ENCODE peak calls at places on chromosomes 13 and 19, in nine cellular contexts. F is neural progenitor cell; U is PC-9; D is K562; S is cardiac muscle cell; E is CD8-positive, alpha-beta T cell; L is breast epithelium; K is suprapubic skin; N is transverse colon. P is an unnamed sample. For H3K4me1, the result is how much of the 10 kb centered on the place peaks cover.

GRCh38 chr19:13841339-13842293 is 35.3 kb upstream of the NANOS3 start:
- DNase-seq in K (peak), D (no peak), F (no peak), L (peak), N (peak), E (no peak), U (no peak), S (no peak), P (peak)

GRCh38 chr13:87792878-87793277 is 121.7 kb downstream of the SLITRK5 start:
- DNase-seq in N (no peak), D (no peak), E (no peak), U (no peak), S (no peak), L (no peak), K (no peak), F (peak), P (no peak)

GRCh38 chr13:41960195-41960699 is 662 bp downstream of the VWA8 start:
- DNase-seq in D (peak), L (no peak), N (peak), K (no peak), S (peak), F (no peak), E (no peak), U (no peak), P (no peak)

GRCh38 chr13:52405767-52406494 is at the start of gene THSD1:
- DNase-seq in E (no peak), S (no peak), L (no peak), U (no peak), F (peak), D (no peak), N (peak), K (peak), P (peak)

GRCh38 chr19:2554856-2555255 is 78.9 kb downstream of the GADD45B start:
- DNase-seq in S (no peak), F (no peak), N (no peak), K (no peak), U (no peak), D (no peak), L (no peak), E (no peak), P (no peak)

GRCh38 chr13:57666554-57666953 is 35.0 kb downstream of the PCDH17 start:
- DNase-seq in D (no peak), L (no peak), F (peak), E (no peak), N (no peak), U (no peak), K (no peak), S (no peak), P (no peak)

GRCh38 chr19:23343434-23344010 is 51.7 kb downstream of the ZNF91 start:
- DNase-seq in L (no peak), F (no peak), E (no peak), N (no peak), U (no peak), D (no peak), S (no peak), K (no peak), P (no peak)

GRCh38 chr19:50669319-50670101 is 20.3 kb downstream of the C19orf81 start:
- DNase-seq in K (no peak), F (no peak), D (peak), U (no peak), E (peak), N (peak), L (no peak), S (peak), P (no peak)

GRCh38 chr13:79966039-79966438 is 374.9 kb downstream of the SPRY2 start:
- DNase-seq in E (no peak), L (no peak), N (no peak), U (no peak), D (no peak), K (no peak), F (no peak), S (no peak), P (no peak)

GRCh38 chr13:40666905-40667621 is 622 bp upstream of the FOXO1 start:
- DNase-seq in K (peak), N (peak), F (peak), S (peak), D (no peak), U (peak), L (no peak), E (peak), P (no peak)

GRCh38 chr13:102091231-102091630 is 310.6 kb downstream of the FGF14 start:
- DNase-seq in E (no peak), D (no peak), N (no peak), U (no peak), K (no peak), F (peak), L (no peak), S (peak), P (no peak)

GRCh38 chr19:53809518-53810186 is 14.5 kb downstream of the NLRP12 start:
- DNase-seq in D (peak), E (no peak), F (peak), L (no peak), U (no peak), S (no peak), K (no peak), N (no peak), P (no peak)
- TF ChIP-seq CTCF in D (peak), E (no peak), F (peak), L (no peak), U (no peak), S (peak), K (no peak), N (no peak), P (no peak)

GRCh38 chr13:50075619-50076097 is 60.4 kb downstream of the KCNRG start:
- DNase-seq in D (no peak), L (no peak), E (no peak), F (no peak), K (no peak), N (no peak), U (no peak), S (no peak), P (no peak)
- H3K4me1 ChIP-seq in D (under half), L (under half), E (under half), F (under half), K (half or more), N (under half), U (half or more), S (under half), P (half or more)

GRCh38 chr13:109812375-109812774 is 26.0 kb upstream of the IRS2 start:
- DNase-seq in F (no peak), L (no peak), U (no peak), D (no peak), K (no peak), S (no peak), N (no peak), E (no peak), P (no peak)
- TF ChIP-seq CTCF in F (no peak), L (no peak), U (no peak), D (no peak), K (no peak), S (no peak), N (no peak), E (no peak), P (no peak)

DNA sequence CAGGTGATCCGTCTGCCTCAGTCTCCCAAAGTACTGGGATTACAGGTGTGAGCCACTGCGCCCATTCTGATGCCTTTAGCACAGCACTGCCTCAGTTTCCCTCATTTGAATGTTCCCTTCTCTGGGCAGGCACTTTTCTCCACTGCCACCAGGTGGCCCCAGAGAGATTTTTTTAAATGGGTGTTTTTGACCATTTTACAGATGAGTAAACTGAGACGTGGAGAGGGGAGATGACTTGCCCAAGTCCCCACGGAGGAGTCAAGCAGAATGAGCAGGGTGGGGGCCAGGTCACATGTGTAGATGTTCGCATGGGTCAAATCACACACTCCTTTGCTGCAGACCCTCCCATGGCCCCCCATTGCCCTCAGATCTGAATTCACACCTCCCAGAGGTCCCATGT is 3.2 kb upstream of the PDE4C start:
- DNase-seq in U (no peak), F (no peak), D (no peak), L (no peak), K (no peak), N (no peak), E (no peak), S (no peak), P (no peak)
- H3K4me1 ChIP-seq in U (under half), F (under half), D (under half), L (under half), K (under half), N (under half), E (under half), S (under half), P (under half)

GRCh38 chr19:17292301-17293074 is 10.7 kb downstream of the ABHD8 start:
- DNase-seq in S (peak), D (peak), N (peak), U (peak), L (no peak), E (peak), F (peak), K (no peak), P (peak)
- TF ChIP-seq CTCF in S (peak), D (peak), N (peak), U (peak), L (peak), E (peak), F (peak), K (peak), P (peak)

DNA sequence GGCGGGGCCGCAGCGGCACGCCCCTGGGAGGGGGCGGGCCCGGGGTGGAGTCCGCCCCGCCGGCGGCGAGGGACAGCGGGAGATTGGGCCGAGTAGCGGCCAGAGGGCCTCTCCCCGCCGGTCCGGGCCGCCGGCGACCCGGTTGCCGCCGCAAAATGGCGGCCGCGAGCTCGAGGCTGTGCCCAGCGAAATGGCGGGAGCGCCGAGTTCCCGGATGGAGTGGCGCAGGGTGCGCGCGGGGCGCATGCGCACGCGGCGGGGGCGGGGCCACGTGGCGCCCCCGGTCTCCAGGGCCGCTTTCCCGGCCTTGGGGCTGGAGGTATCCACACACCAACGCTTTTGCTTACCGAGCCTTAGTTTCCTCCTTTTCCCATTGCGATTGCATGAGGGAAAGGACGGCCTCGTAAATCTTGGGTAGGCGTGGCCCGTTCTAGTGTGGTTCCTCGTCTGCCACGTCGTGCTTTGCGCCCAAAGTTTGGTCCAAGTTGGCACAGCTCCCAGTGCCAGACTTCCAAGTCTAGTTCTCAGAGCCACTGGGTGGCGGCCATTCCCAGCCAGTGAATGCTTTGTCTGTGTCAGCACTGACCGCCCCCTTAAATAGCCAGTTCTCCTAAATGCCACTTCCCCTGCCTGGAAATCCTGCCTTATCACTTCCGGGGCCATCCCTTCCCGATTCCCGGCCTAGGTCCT is 491 bp downstream of the CIRBP start:
- DNase-seq in N (peak), S (peak), F (peak), L (peak), U (peak), K (peak), E (peak), D (peak), P (no peak)
- H3K4me1 ChIP-seq in N (half or more), S (under half), F (half or more), L (under half), U (half or more), K (half or more), E (half or more), D (half or more), P (under half)

DNA sequence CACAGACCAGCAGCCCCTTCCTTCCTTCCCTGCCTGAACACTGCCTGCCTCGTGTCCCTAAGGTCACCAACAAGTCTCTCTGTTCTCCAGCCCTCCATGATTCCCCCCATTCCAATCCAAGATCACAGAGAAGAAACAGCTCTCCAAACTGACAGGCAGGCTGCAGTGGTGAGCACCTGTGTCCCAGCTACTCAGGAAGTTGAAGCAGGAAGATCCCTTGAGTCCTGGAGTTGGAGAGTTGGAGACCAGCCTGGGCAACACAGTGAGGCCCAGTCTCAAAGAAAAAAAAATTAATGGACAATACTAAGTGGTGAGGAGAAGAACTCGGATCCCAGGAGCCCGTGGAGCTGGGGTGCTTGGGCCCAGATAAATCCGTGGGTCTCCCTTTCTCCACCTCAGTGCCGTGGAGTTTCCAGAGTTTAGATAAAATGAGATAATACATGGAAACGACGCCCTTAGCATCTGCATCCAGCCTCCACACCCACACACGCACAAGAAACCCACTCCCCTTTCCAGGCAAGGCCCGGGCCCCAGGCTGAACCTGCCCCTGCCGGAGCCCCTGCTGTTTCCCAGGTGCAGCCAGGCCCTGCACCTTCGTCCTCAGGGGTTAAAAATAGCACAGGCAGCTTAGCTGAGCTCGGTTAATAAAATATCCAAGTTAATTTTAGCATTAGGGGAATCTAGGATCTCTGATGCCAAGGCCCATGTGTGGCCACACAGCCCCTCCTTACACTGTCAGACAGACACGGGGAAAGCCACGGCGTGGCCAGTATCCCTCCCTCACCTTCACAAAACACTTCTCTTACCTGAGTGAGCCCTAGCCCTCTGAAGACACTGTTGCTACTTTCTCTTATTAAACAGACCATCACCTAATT is 4.7 kb downstream of the RASA3 start:
- DNase-seq in E (no peak), L (no peak), N (no peak), S (no peak), D (no peak), U (no peak), F (no peak), K (no peak), P (no peak)
- TF ChIP-seq CTCF in E (no peak), L (no peak), N (no peak), S (no peak), D (no peak), U (no peak), F (no peak), K (no peak), P (no peak)